ENCODE peak calls at places on chromosomes 16 and 17, in seven cellular contexts. Y, W, E, T, S, H and V are unnamed samples.

GRCh38 chr16:11310997-11311561 is 29.9 kb upstream of the PRM1 start:
- DNase-seq in Y (no peak), W (no peak), E (no peak), T (no peak), S (no peak), H (no peak), V (no peak)

GRCh38 chr16:67000384-67001158 is 12.2 kb downstream of the CES4A start:
- DNase-seq in Y (no peak), W (peak), E (peak), T (no peak), S (peak), H (no peak), V (no peak)

GRCh38 chr16:13453325-13453724 is 466.6 kb upstream of the ERCC4 start:
- DNase-seq in Y (no peak), W (peak), E (no peak), T (no peak), S (peak), H (no peak), V (no peak)

GRCh38 chr17:791807-792206 is 9.7 kb downstream of the MRM3 start:
- DNase-seq in Y (no peak), W (no peak), E (no peak), T (no peak), S (no peak), H (no peak), V (no peak)

GRCh38 chr17:44000871-44001460 is 3.5 kb upstream of the NAGS start:
- DNase-seq in Y (no peak), W (no peak), E (no peak), T (no peak), S (no peak), H (no peak), V (no peak)

GRCh38 chr16:85173981-85174751 is 61.9 kb upstream of the CIBAR2 start:
- DNase-seq in Y (peak), W (peak), E (peak), T (no peak), S (no peak), H (no peak), V (no peak)

GRCh38 chr17:40558300-40558584 is 7.0 kb downstream of the CCR7 start:
- DNase-seq in Y (no peak), W (no peak), E (no peak), T (no peak), S (no peak), H (no peak), V (no peak)

GRCh38 chr16:88389621-88390160 is 6.9 kb downstream of the ZNF469 start:
- DNase-seq in Y (no peak), W (no peak), E (no peak), T (no peak), S (no peak), H (no peak), V (no peak)

GRCh38 chr17:75147878-75148546 is 6.3 kb downstream of the JPT1 start:
- DNase-seq in Y (no peak), W (no peak), E (no peak), T (no peak), S (no peak), H (no peak), V (no peak)

GRCh38 chr17:62705781-62706597 is 78.5 kb downstream of the MRC2 start:
- DNase-seq in Y (no peak), W (peak), E (peak), T (no peak), S (no peak), H (no peak), V (peak)

GRCh38 chr17:77474292-77474988 is 333.7 kb downstream of the SEC14L1 start:
- DNase-seq in Y (no peak), W (peak), E (peak), T (no peak), S (no peak), H (no peak), V (no peak)

GRCh38 chr16:66511615-66512500 is 38.1 kb downstream of the TK2 start:
- DNase-seq in Y (peak), W (peak), E (peak), T (no peak), S (peak), H (no peak), V (peak)

GRCh38 chr16:19481769-19482168 is 40.1 kb downstream of the GDE1 start:
- DNase-seq in Y (no peak), W (no peak), E (no peak), T (no peak), S (no peak), H (no peak), V (no peak)

GRCh38 chr17:78322858-78323455 is 36.9 kb downstream of the SOCS3 start:
- DNase-seq in Y (no peak), W (no peak), E (no peak), T (no peak), S (no peak), H (no peak), V (no peak)

GRCh38 chr17:35855965-35856364 is 12.7 kb downstream of the HEATR9 start:
- DNase-seq in Y (no peak), W (no peak), E (no peak), T (no peak), S (no peak), H (no peak), V (no peak)

GRCh38 chr17:74883241-74883750 is 10.1 kb downstream of the FADS6 start:
- DNase-seq in Y (no peak), W (peak), E (no peak), T (no peak), S (no peak), H (no peak), V (no peak)

GRCh38 chr16:12094537-12095265 is 118.2 kb downstream of the SNX29 start:
- DNase-seq in Y (no peak), W (no peak), E (no peak), T (no peak), S (no peak), H (no peak), V (no peak)

GRCh38 chr16:64409762-64410161 is 712.1 kb downstream of the CDH11 start:
- DNase-seq in Y (no peak), W (no peak), E (no peak), T (no peak), S (no peak), H (no peak), V (no peak)

GRCh38 chr17:82613283-82614094 is 34.8 kb downstream of the WDR45B start:
- DNase-seq in Y (no peak), W (no peak), E (peak), T (no peak), S (peak), H (no peak), V (no peak)

GRCh38 chr17:58189436-58190146 is 2.9 kb upstream of the EPX start:
- DNase-seq in Y (peak), W (peak), E (no peak), T (peak), S (peak), H (no peak), V (no peak)

GRCh38 chr16:20301840-20302239 is 25.5 kb downstream of the GP2 start:
- DNase-seq in Y (no peak), W (no peak), E (peak), T (no peak), S (no peak), H (no peak), V (no peak)

GRCh38 chr17:82204831-82205719 is 7.6 kb downstream of the CCDC57 start:
- DNase-seq in Y (peak), W (peak), E (no peak), T (no peak), S (peak), H (no peak), V (no peak)